ENCODE peak calls at places on chromosomes 13 and 19, in five cellular contexts. K is ascending aorta, X is K562, P is stomach, B is left lung. V is an unnamed sample. For H3K9me3 and H3K4me1, the result is how much of the 10 kb centered on the place peaks cover.

GRCh38 chr19:18939922-18940775 is 868 bp downstream of the HOMER3 start:
- DNase-seq in K (no peak), X (no peak), P (peak), B (peak), V (peak)

GRCh38 chr19:3122512-3122870 is 13.3 kb upstream of the GNA15 start:
- DNase-seq in K (no peak), X (no peak), P (no peak), B (no peak), V (no peak)

GRCh38 chr19:307111-307531 is 15.9 kb upstream of the PLPP2 start:
- DNase-seq in K (no peak), X (no peak), P (no peak), B (no peak), V (no peak)

GRCh38 chr13:112714772-112715569 is 25.1 kb downstream of the ATP11A start:
- DNase-seq in K (no peak), X (no peak), P (peak), B (peak), V (peak)

GRCh38 chr19:54517483-54517882 is 14.9 kb downstream of the LAIR2 start:
- DNase-seq in K (no peak), X (peak), P (peak), B (peak), V (no peak)

GRCh38 chr13:20127563-20128458 is 33.0 kb downstream of the GJA3 start:
- DNase-seq in K (no peak), X (no peak), P (peak), B (peak), V (peak)

GRCh38 chr13:50452761-50453160 is 390.7 kb downstream of the DLEU7 start:
- DNase-seq in K (no peak), X (no peak), P (no peak), B (no peak), V (no peak)

GRCh38 chr19:5452594-5453565 is 2.3 kb upstream of the ZNRF4 start:
- DNase-seq in K (no peak), X (peak), P (no peak), B (no peak), V (no peak)

GRCh38 chr13:98557934-98558630 is 18.8 kb downstream of the STK24 start:
- DNase-seq in K (no peak), X (no peak), P (no peak), B (no peak), V (no peak)

GRCh38 chr19:4711211-4711610 is 12.4 kb downstream of the DPP9 start:
- DNase-seq in K (no peak), X (no peak), P (no peak), B (no peak), V (no peak)

GRCh38 chr19:14383556-14383897 is 2.3 kb downstream of the ADGRE5 start:
- DNase-seq in K (no peak), X (peak), P (no peak), B (no peak), V (no peak)

GRCh38 chr19:5534787-5535586 is 32.8 kb downstream of the TINCR start:
- DNase-seq in K (no peak), X (peak), P (no peak), B (no peak), V (no peak)

GRCh38 chr19:37964109-37964508 is 57.1 kb downstream of the SIPA1L3 start:
- DNase-seq in K (no peak), X (no peak), P (no peak), B (no peak), V (no peak)

GRCh38 chr19:11375143-11375948 is 880 bp downstream of the SWSAP1 start:
- DNase-seq in K (no peak), X (no peak), P (peak), B (peak), V (peak)

GRCh38 chr13:62139597-62139996 is 723.9 kb upstream of the PCDH20 start:
- DNase-seq in K (no peak), X (no peak), P (no peak), B (no peak), V (no peak)

GRCh38 chr13:57832187-57832586 is 200.6 kb downstream of the PCDH17 start:
- DNase-seq in K (no peak), X (no peak), P (no peak), B (no peak), V (no peak)

GRCh38 chr13:94620286-94620896 is 18.7 kb downstream of the GPR180 start:
- DNase-seq in K (no peak), X (peak), P (no peak), B (no peak), V (no peak)

GRCh38 chr13:27919934-27920676 is at the start of gene PDX1:
- DNase-seq in K (no peak), X (no peak), P (peak), B (no peak), V (no peak)

GRCh38 chr13:30870049-30870884 is 35.8 kb upstream of the MEDAG start:
- DNase-seq in K (peak), X (peak), P (peak), B (peak), V (peak)

GRCh38 chr13:94722596-94722995 is 10.3 kb upstream of the SOX21 start:
- DNase-seq in K (no peak), X (no peak), P (no peak), B (no peak), V (no peak)

GRCh38 chr13:27182844-27183497 is 11.4 kb upstream of the USP12 start:
- DNase-seq in K (peak), X (peak), P (peak), B (peak), V (no peak)

GRCh38 chr13:33213024-33213795 is 72.3 kb downstream of the STARD13 start:
- DNase-seq in K (no peak), X (no peak), P (peak), B (no peak), V (no peak)

GRCh38 chr13:113491418-113491883 is 940 bp upstream of the DCUN1D2 start:
- DNase-seq in K (no peak), X (peak), P (peak), B (no peak), V (no peak)

GRCh38 chr19:52997975-52998374 is 15.7 kb upstream of the ERVV-1 start:
- DNase-seq in K (no peak), X (no peak), P (no peak), B (no peak), V (no peak)

GRCh38 chr13:73972503-73972902 is 161.7 kb downstream of the KLF12 start:
- DNase-seq in K (no peak), X (no peak), P (no peak), B (no peak), V (no peak)

GRCh38 chr19:5341448-5341820 is 822 bp upstream of the PTPRS start:
- DNase-seq in K (no peak), X (no peak), P (no peak), B (no peak), V (no peak)

GRCh38 chr13:61052175-61052574 is 363.5 kb downstream of the PCDH20 start:
- DNase-seq in K (no peak), X (no peak), P (no peak), B (no peak), V (no peak)

GRCh38 chr19:16205205-16206045 is 7.7 kb downstream of the AP1M1 start:
- DNase-seq in K (no peak), X (no peak), P (no peak), B (no peak), V (peak)

GRCh38 chr13:110245421-110245899 is 61.5 kb downstream of the COL4A1 start:
- DNase-seq in K (no peak), X (no peak), P (no peak), B (no peak), V (no peak)

GRCh38 chr19:5927439-5927821 is 13.4 kb downstream of the CAPS start:
- DNase-seq in K (no peak), X (no peak), P (no peak), B (no peak), V (no peak)

GRCh38 chr13:31962661-31963345 is 68.8 kb upstream of the FRY start:
- DNase-seq in K (no peak), X (no peak), P (no peak), B (no peak), V (no peak)

GRCh38 chr13:43846496-43846895 is 33.0 kb downstream of the CCDC122 start:
- DNase-seq in K (no peak), X (no peak), P (no peak), B (no peak), V (no peak)

GRCh38 chr13:21683034-21683733 is 12.3 kb downstream of the FGF9 start:
- DNase-seq in K (no peak), X (no peak), P (no peak), B (no peak), V (no peak)

GRCh38 chr13:42011601-42012401 is 36.6 kb upstream of the DGKH start:
- DNase-seq in K (no peak), X (peak), P (peak), B (no peak), V (no peak)

DNA sequence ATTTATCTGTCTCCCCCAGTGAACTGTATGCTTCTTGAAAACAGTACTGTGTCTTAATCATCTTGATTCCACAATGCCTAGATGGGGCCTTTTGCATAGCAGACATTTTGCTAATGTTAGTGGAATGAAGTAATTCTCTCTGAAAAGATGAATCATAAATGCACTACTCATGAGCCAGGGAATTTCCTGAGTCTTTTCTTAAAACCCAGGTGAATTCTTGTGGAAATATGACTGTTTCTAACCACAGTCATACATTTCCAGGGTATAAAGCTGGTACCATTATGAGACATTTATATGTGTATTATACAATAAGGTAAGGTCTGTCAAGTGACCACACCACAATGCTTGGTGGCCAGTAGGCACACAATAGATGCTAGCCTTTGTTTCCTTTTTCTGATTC is 5.5 kb upstream of the KCTD4 start:
- DNase-seq in K (no peak), X (no peak), P (no peak), B (no peak), V (no peak)
- H3K9me3 ChIP-seq in K (under half), X (under half), P (under half), B (under half), V (under half)

GRCh38 chr13:39567569-39567968 is 35.4 kb downstream of the LHFPL6 start:
- DNase-seq in K (no peak), X (no peak), P (no peak), B (no peak), V (no peak)
- H3K4me1 ChIP-seq in K (under half), X (under half), P (under half), B (under half), V (under half)

GRCh38 chr19:39507715-39508364 is 7.1 kb upstream of the SELENOV start:
- DNase-seq in K (no peak), X (no peak), P (no peak), B (no peak), V (no peak)

GRCh38 chr19:39506598-39506943 is 7.8 kb downstream of the DLL3 start:
- DNase-seq in K (no peak), X (no peak), P (no peak), B (no peak), V (no peak)

GRCh38 chr19:39508629-39509028 is 6.3 kb upstream of the SELENOV start:
- DNase-seq in K (no peak), X (no peak), P (no peak), B (no peak), V (no peak)

GRCh38 chr19:39509233-39509632 is 5.7 kb upstream of the SELENOV start:
- DNase-seq in K (no peak), X (no peak), P (no peak), B (no peak), V (no peak)

GRCh38 chr19:39506944-39507714 is 7.8 kb upstream of the SELENOV start:
- DNase-seq in K (no peak), X (peak), P (no peak), B (no peak), V (no peak)
- H3K9me3 ChIP-seq in K (under half), X (under half), P (under half), B (under half), V (under half)

DNA sequence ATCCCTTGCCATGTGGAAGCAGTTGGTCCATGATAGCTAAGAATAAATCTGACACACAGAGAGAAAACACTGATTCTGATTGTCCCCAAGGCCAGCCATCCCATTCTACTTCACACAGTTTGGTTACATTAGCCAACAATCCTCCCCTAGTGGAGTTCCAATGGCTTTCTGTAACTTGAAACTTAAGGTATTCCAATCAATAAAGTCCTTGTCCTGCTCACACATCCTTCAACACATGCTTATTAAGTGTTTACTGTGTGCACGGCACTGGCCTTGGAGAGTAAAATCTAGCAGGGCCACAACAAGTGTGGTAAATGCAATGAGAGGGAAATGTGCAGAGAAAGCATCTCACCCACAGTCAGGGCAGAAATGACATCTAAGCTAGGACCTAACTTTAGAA is 76.7 kb downstream of the NUFIP1 start:
- DNase-seq in K (no peak), X (no peak), P (no peak), B (no peak), V (no peak)
- H3K4me1 ChIP-seq in K (under half), X (under half), P (under half), B (under half), V (under half)

V was measured in Peyer's patch.